ENCODE peak calls at places on chromosomes 4 and X, in six cellular contexts. H is uterus; F is spleen; L is transverse colon; W is pancreas; S is CD8-positive, alpha-beta T cell. B is an unnamed sample.

GRCh38 chr4:3251691-3252479 is 2.9 kb downstream of the MSANTD1 start:
- DNase-seq in H (no peak), W (no peak), L (no peak), S (no peak), F (peak; percentile 68), B (peak; percentile 44)

GRCh38 chr4:174716986-174717770 is 111.9 kb downstream of the GLRA3 start:
- DNase-seq in F (no peak), S (no peak), H (no peak), W (no peak), L (no peak), B (no peak)

GRCh38 chr4:153346563-153346962 is 2.1 kb downstream of the MND1 start:
- DNase-seq in F (no peak), S (no peak), H (no peak), L (no peak), W (no peak), B (no peak)

GRCh38 chr4:41320278-41320677 is 63.5 kb downstream of the UCHL1 start:
- DNase-seq in H (no peak), F (no peak), S (no peak), W (no peak), L (no peak), B (no peak)

GRCh38 chrX:103562801-103563200 is 22.5 kb upstream of the TCEAL4 start:
- DNase-seq in L (no peak), W (no peak), S (no peak), H (no peak), F (no peak), B (no peak)

GRCh38 chr4:76373919-76374552 is 46.9 kb downstream of the CCDC158 start:
- DNase-seq in S (no peak), L (no peak), H (no peak), W (no peak), F (no peak), B (no peak)

GRCh38 chr4:42865572-42866189 is 26.8 kb upstream of the GRXCR1 start:
- DNase-seq in W (peak; percentile 17), S (peak; percentile 24), H (peak; percentile 12), L (peak; percentile 44), F (no peak), B (no peak)

GRCh38 chr4:126318376-126318775 is 1003.6 kb downstream of the FAT4 start:
- DNase-seq in L (no peak), S (no peak), W (no peak), H (no peak), F (no peak), B (no peak)

GRCh38 chr4:82704156-82704555 is 94.4 kb downstream of the SCD5 start:
- DNase-seq in H (no peak), F (no peak), S (no peak), W (no peak), L (no peak), B (no peak)

GRCh38 chrX:46686003-46686645 is 72.8 kb downstream of the SLC9A7 start:
- DNase-seq in W (no peak), F (no peak), L (peak; percentile 22), H (peak; percentile 17), S (peak; percentile 8), B (no peak)

GRCh38 chr4:70713453-70714026 is 8.2 kb upstream of the RUFY3 start:
- DNase-seq in S (no peak), F (no peak), L (no peak), W (no peak), H (no peak), B (no peak)

GRCh38 chr4:112753333-112753732 is 116.4 kb downstream of the LARP7 start:
- DNase-seq in F (no peak), S (no peak), L (no peak), H (no peak), W (no peak), B (no peak)

GRCh38 chr4:75179510-75179909 is 246.6 kb downstream of the PARM1 start:
- DNase-seq in W (no peak), H (no peak), S (no peak), L (no peak), F (no peak), B (no peak)

GRCh38 chr4:157992038-157992706 is 180.7 kb downstream of the GASK1B start:
- DNase-seq in L (no peak), F (no peak), H (no peak), W (peak; percentile 33), S (no peak), B (no peak)

GRCh38 chrX:103794117-103794516 is 17.5 kb downstream of the PLP1 start:
- DNase-seq in W (no peak), H (no peak), L (no peak), S (no peak), F (no peak), B (no peak)

GRCh38 chrX:41984628-41985027 is 61.3 kb upstream of the CASK start:
- DNase-seq in H (no peak), L (peak; percentile 20), W (no peak), S (no peak), F (no peak), B (no peak)

GRCh38 chrX:119573840-119574393 is 446 bp upstream of the UBE2A start:
- DNase-seq in W (peak; percentile 21), S (no peak), L (no peak), H (peak; percentile 32), F (no peak), B (no peak)

GRCh38 chr4:140300271-140300970 is 73.0 kb upstream of the SCOC start:
- DNase-seq in H (peak; percentile 22), F (no peak), W (no peak), L (no peak), S (no peak), B (no peak)

GRCh38 chrX:12447448-12448154 is 309.3 kb downstream of the FRMPD4 start:
- DNase-seq in S (no peak), F (no peak), L (no peak), W (no peak), H (peak; percentile 19), B (no peak)

GRCh38 chrX:34275710-34276109 is 143.6 kb upstream of the FAM47A start:
- DNase-seq in F (no peak), H (no peak), W (no peak), L (no peak), S (no peak), B (no peak)

GRCh38 chr4:112593438-112594133 is 43.1 kb downstream of the ZGRF1 start:
- DNase-seq in F (no peak), L (no peak), H (no peak), S (no peak), W (no peak), B (no peak)

GRCh38 chr4:113012776-113013175 is 36.7 kb upstream of the ANK2 start:
- DNase-seq in S (no peak), L (no peak), W (no peak), F (no peak), H (no peak), B (no peak)

GRCh38 chr4:142406051-142406549 is 440.0 kb downstream of the INPP4B start:
- DNase-seq in W (no peak), F (no peak), L (no peak), H (no peak), S (no peak), B (no peak)

GRCh38 chr4:148589182-148589581 is 147.0 kb upstream of the NR3C2 start:
- DNase-seq in L (no peak), S (no peak), W (no peak), H (no peak), F (no peak), B (no peak)

GRCh38 chr4:74794341-74794801 is at the start of gene BTC:
- DNase-seq in F (no peak), W (peak; percentile 72), L (peak; percentile 76), H (peak; percentile 23), S (no peak), B (peak; percentile 72)

GRCh38 chr4:98430708-98431403 is 169.7 kb downstream of the RAP1GDS1 start:
- DNase-seq in S (no peak), W (no peak), F (no peak), H (no peak), L (no peak), B (no peak)

GRCh38 chr4:109432676-109433075 is 939 bp upstream of the SEC24B start:
- DNase-seq in H (no peak), F (no peak), W (no peak), L (no peak), S (no peak), B (no peak)

GRCh38 chrX:149515954-149516602 is 11.0 kb upstream of the IDS start:
- DNase-seq in S (no peak), W (no peak), F (no peak), H (no peak), L (no peak), B (no peak)

GRCh38 chrX:49167740-49168108 is 4.0 kb upstream of the PLP2 start:
- DNase-seq in W (no peak), L (no peak), H (no peak), F (no peak), S (no peak), B (no peak)

GRCh38 chr4:56465599-56466295 is 1.7 kb upstream of the SRP72 start:
- DNase-seq in F (no peak), L (no peak), H (no peak), S (no peak), W (no peak), B (no peak)

GRCh38 chr4:120923201-120923522 is 636 bp upstream of the PRDM5 start:
- DNase-seq in S (no peak), F (no peak), L (no peak), W (no peak), H (no peak), B (no peak)

GRCh38 chrX:54885740-54886139 is 34.9 kb upstream of the TRO start:
- DNase-seq in F (no peak), S (no peak), H (no peak), W (no peak), L (no peak), B (no peak)

GRCh38 chrX:81957900-81958545 is 756.1 kb downstream of the SH3BGRL start:
- DNase-seq in F (no peak), L (no peak), S (no peak), W (no peak), H (no peak), B (no peak)

GRCh38 chrX:121000589-121000988 is 15.0 kb upstream of the CT47A1 start:
- DNase-seq in L (no peak), S (no peak), F (no peak), W (no peak), H (no peak), B (no peak)

GRCh38 chr4:156968479-156968984 is 3.1 kb downstream of the PDGFC start:
- DNase-seq in H (peak; percentile 60), F (no peak), L (peak; percentile 70), W (peak; percentile 63), S (no peak), B (peak; percentile 58)
- H3K4me3 ChIP-seq in H (peak overlapping the region; percentile 69), F (no peak overlapping the region), L (peak overlapping the region; percentile 70), W (peak overlapping the region; percentile 69), S (no peak overlapping the region), B (peak overlapping the region; percentile 64)

GRCh38 chrX:51496501-51497291 is at the start of gene NUDT11:
- DNase-seq in W (peak; percentile 42), S (peak; percentile 6), H (peak; percentile 64), F (peak; percentile 75), L (peak; percentile 46), B (peak; percentile 54)

GRCh38 chrX:51494409-51494808 is 2.0 kb downstream of the NUDT11 start:
- DNase-seq in L (no peak), W (no peak), S (no peak), H (no peak), F (no peak), B (no peak)
- TF ChIP-seq CTCF in L (no peak), W (no peak), S (no peak), H (peak; percentile 8), F (no peak), B (no peak)

GRCh38 chrX:57900961-57901360 is 9.3 kb downstream of the ZXDA start:
- DNase-seq in S (no peak), F (no peak), H (no peak), W (no peak), L (no peak), B (no peak)
- H3K4me3 ChIP-seq in S (no peak overlapping the region), F (no peak overlapping the region), H (no peak overlapping the region), W (no peak overlapping the region), L (no peak overlapping the region), B (no peak overlapping the region)

GRCh38 chrX:2676794-2677675 is 14.1 kb upstream of the CD99 start:
- DNase-seq in H (no peak), F (no peak), W (no peak), L (no peak), S (no peak), B (no peak)
- TF ChIP-seq CTCF in H (no peak), F (no peak), W (no peak), L (no peak), S (no peak), B (no peak)

B was measured in lower lobe of right lung.